ENCODE peak calls at places on chromosomes 11 and 22, in seven cellular contexts. One of them, this sample, is unnamed.

GRCh38 chr11:77791301-77791700 is 29.2 kb downstream of the RSF1 start:
- DNase-seq in neural progenitor cell: no peak
- DNase-seq in ovary: no peak
- DNase-seq in heart right ventricle: no peak
- DNase-seq in cardiac muscle cell: no peak
- DNase-seq in IMR-90: no peak
- DNase-seq in left lung: no peak
- DNase-seq in this sample: no peak

GRCh38 chr11:77813256-77813655 is 7.3 kb downstream of the RSF1 start:
- DNase-seq in neural progenitor cell: no peak
- DNase-seq in ovary: no peak
- DNase-seq in heart right ventricle: no peak
- DNase-seq in cardiac muscle cell: no peak
- DNase-seq in IMR-90: peak
- DNase-seq in left lung: no peak
- DNase-seq in this sample: no peak

GRCh38 chr11:71129624-71130023 is 122.8 kb downstream of the SHANK2 start:
- DNase-seq in neural progenitor cell: no peak
- DNase-seq in ovary: no peak
- DNase-seq in heart right ventricle: no peak
- DNase-seq in cardiac muscle cell: no peak
- DNase-seq in IMR-90: no peak
- DNase-seq in left lung: no peak
- DNase-seq in this sample: no peak

GRCh38 chr11:112016765-112017356 is 8.3 kb upstream of the DLAT start:
- DNase-seq in neural progenitor cell: no peak
- DNase-seq in ovary: no peak
- DNase-seq in heart right ventricle: no peak
- DNase-seq in cardiac muscle cell: no peak
- DNase-seq in IMR-90: peak
- DNase-seq in left lung: no peak
- DNase-seq in this sample: no peak

GRCh38 chr22:45686842-45687241 is 15.2 kb downstream of the ATXN10 start:
- DNase-seq in neural progenitor cell: no peak
- DNase-seq in ovary: no peak
- DNase-seq in heart right ventricle: no peak
- DNase-seq in cardiac muscle cell: no peak
- DNase-seq in IMR-90: no peak
- DNase-seq in left lung: no peak
- DNase-seq in this sample: no peak

GRCh38 chr11:44883277-44883676 is 67.4 kb downstream of the TP53I11 start:
- DNase-seq in neural progenitor cell: no peak
- DNase-seq in ovary: no peak
- DNase-seq in heart right ventricle: no peak
- DNase-seq in cardiac muscle cell: no peak
- DNase-seq in IMR-90: no peak
- DNase-seq in left lung: no peak
- DNase-seq in this sample: no peak

GRCh38 chr11:78660451-78660850 is 85.8 kb upstream of the NARS2 start:
- DNase-seq in neural progenitor cell: no peak
- DNase-seq in ovary: no peak
- DNase-seq in heart right ventricle: no peak
- DNase-seq in cardiac muscle cell: no peak
- DNase-seq in IMR-90: no peak
- DNase-seq in left lung: no peak
- DNase-seq in this sample: no peak

GRCh38 chr22:42878561-42879305 is 21.7 kb upstream of the ARFGAP3 start:
- DNase-seq in neural progenitor cell: no peak
- DNase-seq in ovary: no peak
- DNase-seq in heart right ventricle: no peak
- DNase-seq in cardiac muscle cell: no peak
- DNase-seq in IMR-90: no peak
- DNase-seq in left lung: no peak
- DNase-seq in this sample: no peak

GRCh38 chr11:95318459-95318858 is 87.5 kb upstream of the SESN3 start:
- DNase-seq in neural progenitor cell: no peak
- DNase-seq in ovary: no peak
- DNase-seq in heart right ventricle: no peak
- DNase-seq in cardiac muscle cell: no peak
- DNase-seq in IMR-90: no peak
- DNase-seq in left lung: no peak
- DNase-seq in this sample: no peak

GRCh38 chr22:37896939-37897338 is 9.2 kb upstream of the MICALL1 start:
- DNase-seq in neural progenitor cell: peak
- DNase-seq in ovary: no peak
- DNase-seq in heart right ventricle: no peak
- DNase-seq in cardiac muscle cell: no peak
- DNase-seq in IMR-90: no peak
- DNase-seq in left lung: no peak
- DNase-seq in this sample: no peak
- H3K4me3 ChIP-seq in neural progenitor cell: no peak
- H3K4me3 ChIP-seq in ovary: no peak
- H3K4me3 ChIP-seq in heart right ventricle: no peak
- H3K4me3 ChIP-seq in cardiac muscle cell: no peak
- H3K4me3 ChIP-seq in IMR-90: no peak
- H3K4me3 ChIP-seq in left lung: no peak
- H3K4me3 ChIP-seq in this sample: no peak

GRCh38 chr11:22042081-22042480 is 150.8 kb upstream of the ANO5 start:
- DNase-seq in neural progenitor cell: no peak
- DNase-seq in ovary: no peak
- DNase-seq in heart right ventricle: no peak
- DNase-seq in cardiac muscle cell: no peak
- DNase-seq in IMR-90: no peak
- DNase-seq in left lung: no peak
- DNase-seq in this sample: no peak
- H3K27ac ChIP-seq in neural progenitor cell: no peak
- H3K27ac ChIP-seq in ovary: no peak
- H3K27ac ChIP-seq in heart right ventricle: no peak
- H3K27ac ChIP-seq in cardiac muscle cell: no peak
- H3K27ac ChIP-seq in IMR-90: no peak
- H3K27ac ChIP-seq in left lung: no peak
- H3K27ac ChIP-seq in this sample: no peak

DNA sequence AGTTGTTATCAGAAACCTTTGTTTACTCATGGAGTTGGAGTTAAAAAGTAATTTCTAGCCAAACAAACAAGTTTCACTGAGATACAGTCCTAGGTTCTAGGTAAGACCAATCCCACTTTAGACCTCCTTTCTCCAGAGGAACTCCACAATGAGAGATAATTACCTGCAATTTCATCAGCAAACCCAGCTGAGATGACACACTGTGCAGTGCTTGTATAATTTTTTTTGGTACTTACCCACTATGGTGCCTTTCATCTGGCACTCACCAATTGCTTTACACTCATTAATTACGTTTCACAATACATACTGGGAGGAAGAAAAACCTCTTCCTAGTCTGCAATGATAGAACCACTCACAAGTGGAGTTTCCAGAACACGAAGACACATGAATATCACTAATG is 1.8 kb upstream of the MUC15 start:
- DNase-seq in neural progenitor cell: no peak
- DNase-seq in ovary: no peak
- DNase-seq in heart right ventricle: no peak
- DNase-seq in cardiac muscle cell: no peak
- DNase-seq in IMR-90: no peak
- DNase-seq in left lung: no peak
- DNase-seq in this sample: no peak
- TF ChIP-seq CTCF in neural progenitor cell: no peak
- TF ChIP-seq CTCF in ovary: no peak
- TF ChIP-seq CTCF in heart right ventricle: no peak
- TF ChIP-seq CTCF in cardiac muscle cell: no peak
- TF ChIP-seq CTCF in IMR-90: no peak
- TF ChIP-seq CTCF in left lung: no peak
- TF ChIP-seq CTCF in this sample: no peak

GRCh38 chr22:31286360-31287255 is 5.7 kb downstream of the PIK3IP1 start:
- DNase-seq in neural progenitor cell: no peak
- DNase-seq in ovary: no peak
- DNase-seq in heart right ventricle: no peak
- DNase-seq in cardiac muscle cell: peak
- DNase-seq in IMR-90: no peak
- DNase-seq in left lung: peak
- DNase-seq in this sample: no peak
- H3K4me3 ChIP-seq in neural progenitor cell: no peak
- H3K4me3 ChIP-seq in ovary: no peak
- H3K4me3 ChIP-seq in heart right ventricle: no peak
- H3K4me3 ChIP-seq in cardiac muscle cell: no peak
- H3K4me3 ChIP-seq in IMR-90: no peak
- H3K4me3 ChIP-seq in left lung: no peak
- H3K4me3 ChIP-seq in this sample: no peak

This sample was measured in AG04450.